ENCODE peak calls at places on chromosomes 16 and 17, in eight cellular contexts. A is PC-3, H is endodermal cell, W is body of pancreas, M is BJ, N is GM23248, R is Peyer's patch, K is ovary. D is an unnamed sample.

GRCh38 chr16:88649195-88649923 is 1.5 kb downstream of the CYBA start:
- DNase-seq in K (no peak), M (no peak), W (no peak), R (peak; percentile 49), N (no peak), H (no peak), A (no peak), D (no peak)

GRCh38 chr17:8745586-8746500 is 1.2 kb upstream of the CCDC42 start:
- DNase-seq in A (peak; percentile 38), H (peak; percentile 93), K (peak; percentile 87), R (peak; percentile 86), N (peak; percentile 73), M (no peak), W (peak; percentile 51), D (peak; percentile 69)

GRCh38 chr16:89712476-89712805 is 8.3 kb downstream of the VPS9D1 start:
- DNase-seq in A (peak; percentile 18), K (no peak), R (no peak), M (no peak), W (no peak), H (peak; percentile 64), N (peak; percentile 25), D (no peak)

GRCh38 chr16:81523387-81524115 is 78.9 kb downstream of the CMIP start:
- DNase-seq in R (no peak), W (no peak), K (peak; percentile 60), A (peak; percentile 96), M (no peak), H (no peak), N (peak; percentile 93), D (no peak)

GRCh38 chr17:63842173-63842539 is 329 bp downstream of the SMARCD2 start:
- DNase-seq in A (no peak), M (no peak), R (no peak), K (no peak), N (no peak), W (peak; percentile 38), H (no peak), D (peak; percentile 45)

GRCh38 chr16:68700120-68700519 is 37.0 kb upstream of the CDH1 start:
- DNase-seq in M (no peak), N (peak; percentile 54), R (no peak), W (no peak), K (peak; percentile 51), H (no peak), A (no peak), D (no peak)

GRCh38 chr16:12546918-12547607 is 256.6 kb downstream of the CPPED1 start:
- DNase-seq in M (no peak), K (no peak), R (no peak), A (no peak), H (no peak), N (peak; percentile 13), W (no peak), D (no peak)

GRCh38 chr16:87044829-87045228 is 272.4 kb downstream of the C16orf95 start:
- DNase-seq in K (no peak), M (no peak), R (no peak), A (no peak), H (no peak), W (no peak), N (no peak), D (no peak)

GRCh38 chr17:45410144-45411091 is 22.3 kb downstream of the ARHGAP27 start:
- DNase-seq in W (peak; percentile 60), M (no peak), A (no peak), K (no peak), N (no peak), R (peak; percentile 84), H (peak; percentile 62), D (peak; percentile 61)

GRCh38 chr16:59470556-59470955 is 736.4 kb upstream of the GOT2 start:
- DNase-seq in N (no peak), A (no peak), K (no peak), H (no peak), M (no peak), W (no peak), R (no peak), D (no peak)

DNA sequence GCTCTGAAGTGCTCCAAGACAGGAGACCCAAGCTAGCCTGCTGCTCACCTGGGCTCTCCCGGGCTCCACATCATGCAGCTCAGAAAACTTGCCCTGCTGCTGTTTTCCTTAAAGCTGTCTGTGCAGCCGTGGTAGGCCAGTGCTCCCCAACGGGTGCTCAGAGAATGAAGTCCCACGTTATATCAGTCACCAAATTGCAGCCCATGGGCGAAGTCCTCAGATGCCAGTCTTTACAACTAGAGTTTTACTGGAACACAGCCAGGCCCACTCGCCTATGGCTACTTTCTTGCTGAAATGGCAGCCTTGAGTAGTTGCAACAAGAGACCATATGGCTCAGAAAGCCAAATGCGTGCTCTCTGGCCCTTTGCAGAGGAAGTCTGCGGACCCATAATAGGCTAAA is 6.3 kb downstream of the CREBBP start:
- DNase-seq in W (no peak), A (no peak), N (no peak), K (no peak), M (no peak), R (peak; percentile 77), H (no peak), D (no peak)
- H3K4me3 ChIP-seq in W (no peak overlapping the region), A (no peak overlapping the region), N (no peak overlapping the region), K (no peak overlapping the region), M (no peak overlapping the region), R (no peak overlapping the region), H (no peak overlapping the region), D (no peak overlapping the region)

DNA sequence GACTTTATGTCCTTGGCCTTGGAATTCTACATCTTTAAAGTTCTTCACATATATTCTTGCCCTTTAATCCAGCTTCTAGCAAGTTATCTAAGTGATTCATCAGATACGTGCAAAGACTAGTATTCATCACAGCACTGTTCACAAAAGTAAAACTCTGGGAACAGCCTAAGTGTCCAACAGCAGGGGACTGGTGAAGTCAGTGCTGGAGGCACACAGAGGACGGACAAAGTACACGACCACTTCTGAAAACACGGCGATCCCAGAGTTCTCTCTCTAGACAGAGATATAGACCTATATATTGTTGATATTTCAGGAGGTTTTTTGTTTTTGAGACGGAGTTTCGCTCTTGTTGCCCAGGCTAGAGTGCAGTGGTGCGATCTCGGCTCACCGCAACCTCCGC is 12.8 kb downstream of the CTRB1 start:
- DNase-seq in W (no peak), R (no peak), K (no peak), M (no peak), N (no peak), A (no peak), H (no peak), D (no peak)
- H3K36me3 ChIP-seq in W (peaks cover 13% of the 10 kb centered on the region), R (peaks cover 83% of the 10 kb centered on the region), K (no peaks in the 10 kb centered on the region), M (peaks cover 61% of the 10 kb centered on the region), N (peaks cover 39% of the 10 kb centered on the region), A (peaks cover 20% of the 10 kb centered on the region), H (peaks cover 26% of the 10 kb centered on the region), D (peaks cover 18% of the 10 kb centered on the region)

DNA sequence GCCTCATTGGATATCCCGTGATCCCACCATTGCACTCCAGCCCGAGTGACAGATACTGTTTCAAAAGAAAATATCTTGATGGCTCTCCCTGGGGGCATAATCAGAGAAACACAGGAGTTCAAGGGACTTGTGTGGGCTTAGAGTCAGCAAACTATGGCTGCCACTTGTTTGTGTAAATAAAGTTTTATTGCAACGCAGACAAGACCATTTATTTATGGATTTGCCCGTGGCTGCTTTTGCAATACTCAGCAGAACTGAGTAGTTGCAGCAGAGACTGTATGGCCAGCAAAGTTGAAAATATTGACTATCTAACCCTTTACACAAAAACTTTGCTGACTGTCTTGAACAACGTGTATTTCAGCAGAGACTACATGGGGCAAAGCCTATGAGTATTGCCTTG is 75.5 kb upstream of the GPRC5B start:
- DNase-seq in W (no peak), M (no peak), A (no peak), H (no peak), K (no peak), R (no peak), N (no peak), D (no peak)
- H3K4me3 ChIP-seq in W (no peak overlapping the region), M (no peak overlapping the region), A (no peak overlapping the region), H (no peak overlapping the region), K (no peak overlapping the region), R (no peak overlapping the region), N (no peak overlapping the region), D (no peak overlapping the region)

GRCh38 chr16:22253272-22253671 is 43.9 kb upstream of the POLR3E start:
- DNase-seq in N (no peak), M (no peak), R (no peak), W (no peak), H (no peak), K (no peak), A (no peak), D (no peak)
- H3K36me3 ChIP-seq in N (peaks cover 36% of the 10 kb centered on the region), M (peaks cover 33% of the 10 kb centered on the region), R (peaks cover 84% of the 10 kb centered on the region), W (peaks cover 20% of the 10 kb centered on the region), H (peaks cover 7% of the 10 kb centered on the region), K (no peaks in the 10 kb centered on the region), A (peaks cover 16% of the 10 kb centered on the region), D (peaks cover 89% of the 10 kb centered on the region)

GRCh38 chr17:7043195-7043543 is 723 bp downstream of the SLC16A11 start:
- DNase-seq in N (no peak), H (no peak), R (no peak), M (no peak), W (no peak), A (no peak), K (no peak), D (no peak)

GRCh38 chr17:7038025-7038862 is 2.4 kb downstream of the SLC16A13 start:
- DNase-seq in K (peak; percentile 33), H (no peak), M (no peak), N (no peak), R (peak; percentile 57), W (no peak), A (no peak), D (no peak)

GRCh38 chr17:7043544-7044268 is at the start of gene SLC16A11:
- DNase-seq in M (no peak), R (peak; percentile 83), H (peak; percentile 78), K (peak; percentile 74), A (no peak), W (peak; percentile 61), N (peak; percentile 62), D (no peak)

GRCh38 chr17:7042507-7043194 is 1.2 kb downstream of the SLC16A11 start:
- DNase-seq in K (peak; percentile 60), N (no peak), M (no peak), R (no peak), A (no peak), H (peak; percentile 86), W (no peak), D (no peak)

DNA sequence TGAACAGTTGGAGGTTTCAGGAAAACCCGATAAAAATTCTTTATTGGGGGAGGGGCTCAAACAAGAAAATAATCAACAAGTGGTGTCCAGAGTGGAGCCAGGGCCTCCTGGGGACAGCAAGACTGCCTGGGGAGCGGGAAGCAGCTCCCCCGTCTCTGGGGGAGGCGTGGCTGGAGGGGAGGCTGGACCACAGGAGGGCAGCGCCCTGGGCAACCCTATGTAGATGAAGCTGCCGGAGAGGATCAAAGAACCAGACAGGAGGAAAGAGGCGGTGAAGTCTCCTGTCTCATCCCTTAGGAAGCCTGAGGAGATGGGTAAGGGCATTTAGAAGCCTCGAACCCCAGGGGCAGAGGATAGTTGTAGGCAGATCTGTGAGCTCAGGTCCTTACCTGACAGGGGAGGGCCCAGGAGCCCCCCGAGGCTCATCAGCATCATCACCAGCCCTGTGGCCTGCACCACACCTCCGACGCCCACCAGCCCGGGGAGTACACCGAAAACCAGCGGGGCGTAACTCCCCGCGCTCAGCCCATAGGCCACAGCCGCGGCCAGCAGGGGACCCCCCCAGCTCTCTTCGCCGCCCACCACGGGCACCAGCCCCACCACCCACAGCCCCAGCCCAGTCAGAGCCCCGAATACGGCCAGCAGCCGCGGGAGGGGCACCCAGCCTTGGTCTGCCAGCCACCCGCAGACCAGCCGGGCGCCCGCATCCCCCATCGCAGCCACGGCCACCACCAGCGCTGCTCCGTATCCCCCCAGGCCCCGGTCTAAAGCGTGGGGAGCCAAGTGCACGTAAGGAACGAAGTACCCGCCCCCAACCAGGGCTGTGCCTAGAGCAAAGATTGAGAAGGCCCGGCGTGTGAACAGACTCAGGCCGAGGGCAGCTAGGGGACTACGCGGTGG is 2.0 kb downstream of the SLC16A11 start:
- DNase-seq in H (peak; percentile 82), A (no peak), N (no peak), W (no peak), K (peak; percentile 58), M (no peak), R (peak; percentile 60), D (no peak)
- H3K4me3 ChIP-seq in H (no peak overlapping the region), A (no peak overlapping the region), N (no peak overlapping the region), W (no peak overlapping the region), K (peak overlapping the region; percentile 13), M (no peak overlapping the region), R (peak overlapping the region; percentile 53), D (no peak overlapping the region)

D was measured in heart left ventricle.